ENCODE peak calls at places on chromosomes 2 and 18, in eight cellular contexts. P is heart left ventricle; Y is SK-N-SH; F is OCI-LY7; J is upper lobe of right lung; S is naive thymus-derived CD4-positive, alpha-beta T cell; Z is ascending aorta; D is fibroblast of lung. U is an unnamed sample. For H3K9me3, the result is how much of the 10 kb centered on the place peaks cover.

GRCh38 chr2:136232447-136233172 is 114.7 kb upstream of the CXCR4 start:
- DNase-seq in P (no peak), Y (no peak), F (peak), J (no peak), S (no peak), Z (no peak), D (no peak), U (no peak)

GRCh38 chr2:126707941-126708340 is 52.0 kb downstream of the GYPC start:
- DNase-seq in P (no peak), Y (no peak), F (no peak), J (no peak), S (no peak), Z (no peak), D (no peak), U (no peak)

GRCh38 chr18:75407468-75408437 is 19.8 kb downstream of the SMIM21 start:
- DNase-seq in P (no peak), Y (no peak), F (no peak), J (no peak), S (no peak), Z (no peak), D (peak), U (no peak)

GRCh38 chr2:66962625-66963207 is 434.4 kb upstream of the ETAA1 start:
- DNase-seq in P (no peak), Y (peak), F (no peak), J (no peak), S (no peak), Z (no peak), D (peak), U (no peak)

GRCh38 chr2:128366746-128367511 is 48.3 kb upstream of the HS6ST1 start:
- DNase-seq in P (peak), Y (no peak), F (no peak), J (peak), S (no peak), Z (no peak), D (no peak), U (no peak)

GRCh38 chr2:224929512-224929911 is 112.8 kb downstream of the DOCK10 start:
- DNase-seq in P (no peak), Y (no peak), F (no peak), J (no peak), S (no peak), Z (no peak), D (no peak), U (no peak)

GRCh38 chr2:149021761-149022160 is 16.7 kb upstream of the LYPD6B start:
- DNase-seq in P (no peak), Y (no peak), F (peak), J (no peak), S (no peak), Z (no peak), D (no peak), U (no peak)

GRCh38 chr2:238945433-238946150 is 97.7 kb downstream of the TWIST2 start:
- DNase-seq in P (no peak), Y (no peak), F (no peak), J (peak), S (no peak), Z (no peak), D (peak), U (no peak)

GRCh38 chr2:132466428-132467028 is 49.9 kb downstream of the GPR39 start:
- DNase-seq in P (no peak), Y (no peak), F (no peak), J (no peak), S (no peak), Z (no peak), D (no peak), U (no peak)

GRCh38 chr2:132463719-132464118 is 47.1 kb downstream of the GPR39 start:
- DNase-seq in P (no peak), Y (no peak), F (no peak), J (no peak), S (no peak), Z (no peak), D (no peak), U (no peak)

GRCh38 chr2:132462242-132462641 is 45.6 kb downstream of the GPR39 start:
- DNase-seq in P (no peak), Y (no peak), F (no peak), J (no peak), S (no peak), Z (no peak), D (no peak), U (no peak)

GRCh38 chr2:132465917-132466316 is 49.3 kb downstream of the GPR39 start:
- DNase-seq in P (no peak), Y (no peak), F (no peak), J (no peak), S (no peak), Z (no peak), D (peak), U (no peak)

GRCh38 chr2:132460781-132461180 is 44.2 kb downstream of the GPR39 start:
- DNase-seq in P (no peak), Y (no peak), F (no peak), J (no peak), S (no peak), Z (no peak), D (peak), U (no peak)
- H3K9me3 ChIP-seq in P (under half), Y (under half), F (under half), J (under half), S (under half), Z (under half), D (under half), U (under half)

DNA sequence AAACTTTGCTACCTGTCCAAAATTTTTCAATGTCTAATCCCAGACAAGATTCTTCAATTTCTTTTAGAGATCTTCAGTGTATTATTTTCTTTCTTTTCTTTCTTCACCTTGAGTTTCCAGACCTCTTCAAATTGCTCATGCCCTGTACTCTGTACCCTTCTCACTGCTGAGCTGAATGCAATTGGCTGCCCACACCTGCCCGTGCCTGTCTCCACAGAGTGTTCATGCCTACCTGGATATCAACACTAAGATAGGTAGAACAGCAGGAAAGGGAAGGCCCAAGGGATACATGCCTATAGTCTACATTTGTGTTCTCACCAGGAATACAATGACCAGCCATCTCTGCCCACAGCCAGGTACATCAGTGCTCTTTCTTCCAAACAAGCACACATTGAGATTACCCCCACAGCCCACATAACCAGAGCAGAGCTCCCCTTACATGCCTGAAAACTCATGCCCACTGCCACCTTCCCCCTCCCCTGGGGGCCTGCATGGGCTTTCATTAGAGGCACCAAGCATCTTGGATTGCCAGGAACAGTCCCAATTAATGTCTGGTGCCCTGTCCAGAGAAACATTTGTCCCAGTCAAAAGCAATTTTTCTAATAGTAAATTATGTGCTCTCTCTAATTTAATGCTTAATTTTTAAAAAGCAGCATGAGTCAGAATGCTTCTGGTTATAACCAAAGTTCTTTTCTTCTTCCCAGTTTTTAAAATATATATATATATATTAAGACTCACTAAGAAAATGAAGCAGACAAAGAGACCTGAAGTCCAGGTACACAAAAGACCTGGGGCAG is 134.9 kb upstream of the SLC14A2 start:
- DNase-seq in P (no peak), Y (no peak), F (no peak), J (no peak), S (no peak), Z (no peak), D (no peak), U (no peak)
- H3K9me3 ChIP-seq in P (under half), Y (under half), F (under half), J (under half), S (under half), Z (under half), D (under half), U (under half)

GRCh38 chr2:34126279-34126678 is 527.2 kb upstream of the FAM98A start:
- DNase-seq in P (no peak), Y (no peak), F (no peak), J (no peak), S (no peak), Z (no peak), D (no peak), U (no peak)
- H3K9me3 ChIP-seq in P (under half), Y (under half), F (under half), J (under half), S (under half), Z (under half), D (under half), U (under half)

DNA sequence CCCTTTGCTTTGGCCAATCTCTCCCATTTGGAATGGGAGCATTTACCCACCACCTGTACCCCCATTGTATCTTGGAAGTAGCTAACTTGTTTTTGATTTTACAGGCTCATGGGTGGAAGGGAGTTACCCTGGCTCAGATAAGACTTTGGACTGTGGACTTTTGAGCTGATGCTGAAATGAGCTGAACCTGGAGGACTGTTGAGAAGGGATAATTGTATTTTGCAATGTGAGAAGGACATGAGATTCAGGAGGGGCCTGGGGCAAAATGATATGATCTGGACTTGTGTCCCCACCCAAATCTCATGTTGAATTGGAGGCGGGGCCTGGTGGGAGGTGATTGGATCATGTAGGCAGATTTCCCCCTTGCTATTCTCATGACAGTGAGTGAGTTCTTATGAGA is 58.6 kb upstream of the ZFP36L2 start:
- DNase-seq in P (no peak), Y (no peak), F (no peak), J (no peak), S (no peak), Z (no peak), D (no peak), U (no peak)
- H3K9me3 ChIP-seq in P (under half), Y (under half), F (under half), J (under half), S (under half), Z (under half), D (under half), U (under half)

DNA sequence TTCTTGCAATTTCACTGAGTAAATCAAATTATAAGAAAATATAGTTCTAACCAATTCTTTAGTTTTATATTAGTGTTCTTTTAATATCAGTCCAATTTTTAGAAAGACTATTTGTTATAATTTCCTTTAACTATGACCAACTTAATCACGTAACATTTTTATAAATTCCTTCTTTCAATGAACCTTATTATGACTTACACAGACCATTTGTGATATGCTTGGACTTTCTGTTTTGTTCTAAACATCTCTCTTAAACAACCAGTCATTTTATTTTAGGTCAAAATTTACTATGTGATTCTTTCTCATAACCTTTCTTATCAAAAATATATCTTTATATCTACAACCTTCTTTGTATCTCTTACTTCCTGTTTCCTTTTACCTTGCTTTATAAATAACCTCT is 39.5 kb upstream of the DYNAP start:
- DNase-seq in P (no peak), Y (no peak), F (peak), J (no peak), S (no peak), Z (no peak), D (no peak), U (no peak)
- H3K9me3 ChIP-seq in P (under half), Y (under half), F (under half), J (under half), S (under half), Z (under half), D (under half), U (under half)

DNA sequence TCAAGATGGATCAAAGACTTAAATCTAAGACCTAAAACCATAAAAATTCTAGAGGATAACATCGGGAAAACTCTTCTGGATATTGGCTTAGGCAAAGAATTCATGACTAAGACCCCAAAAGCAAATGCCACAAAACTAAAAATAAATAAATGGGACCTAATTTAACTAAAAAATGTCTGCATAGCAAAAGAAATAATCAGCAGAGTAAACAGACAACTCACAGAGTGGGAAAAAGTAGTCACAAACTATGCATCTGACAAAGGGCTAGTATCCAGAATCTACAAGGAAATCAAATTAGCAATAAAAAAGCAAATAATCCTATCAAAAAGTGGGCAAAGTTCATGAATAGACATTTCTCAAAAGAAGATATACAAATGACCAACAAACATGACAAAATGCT is 18.2 kb upstream of the ASB18 start:
- DNase-seq in P (no peak), Y (no peak), F (no peak), J (no peak), S (no peak), Z (no peak), D (no peak), U (no peak)
- H3K9me3 ChIP-seq in P (under half), Y (under half), F (under half), J (under half), S (under half), Z (under half), D (under half), U (under half)

GRCh38 chr18:14925281-14925709 is 177.3 kb downstream of the ANKRD30B start:
- DNase-seq in P (no peak), Y (no peak), F (no peak), J (no peak), S (no peak), Z (no peak), D (no peak), U (no peak)
- H3K9me3 ChIP-seq in P (under half), Y (under half), F (under half), J (under half), S (under half), Z (under half), D (under half), U (under half)